ENCODE peak calls at places on chromosomes 3 and 15, in seven cellular contexts. M is stimulated activated naive B cell treated with anti-CD40 and anti-IgM and Interleukin-4, amounts not matched to agents 10 μg/mL and 1 μg/mL and 100 μg/mL, for 72 hours; S is Right ventricle myocardium superior; V is hepatocyte; U is mucosa of gallbladder; Y is AG20443; T is MV-4-11. E is an unnamed sample.

GRCh38 chr3:110881069-110881468 is 190.5 kb upstream of the NECTIN3 start:
- DNase-seq in M (no peak), S (peak), V (peak), U (peak), Y (peak), T (no peak), E (no peak)

GRCh38 chr15:101206173-101206572 is 45.7 kb downstream of the CHSY1 start:
- DNase-seq in M (no peak), S (no peak), V (no peak), U (no peak), Y (peak), T (no peak), E (no peak)

GRCh38 chr15:65309882-65310418 is 5.5 kb downstream of the RNU5B-1 start:
- DNase-seq in M (no peak), S (peak), V (no peak), U (no peak), Y (no peak), T (no peak), E (no peak)

GRCh38 chr15:79179108-79179561 is 88.6 kb upstream of the RASGRF1 start:
- DNase-seq in M (no peak), S (no peak), V (peak), U (no peak), Y (no peak), T (no peak), E (peak)

GRCh38 chr3:178289544-178290160 is 246.6 kb upstream of the KCNMB2 start:
- DNase-seq in M (no peak), S (peak), V (no peak), U (no peak), Y (peak), T (peak), E (no peak)

GRCh38 chr3:67484085-67484484 is 170.3 kb downstream of the SUCLG2 start:
- DNase-seq in M (no peak), S (no peak), V (no peak), U (no peak), Y (no peak), T (no peak), E (no peak)

GRCh38 chr3:177448987-177449975 is 252.0 kb upstream of the TBL1XR1 start:
- DNase-seq in M (peak), S (no peak), V (peak), U (peak), Y (peak), T (peak), E (no peak)

GRCh38 chr3:79085166-79085565 is 682.6 kb downstream of the ROBO1 start:
- DNase-seq in M (no peak), S (no peak), V (no peak), U (no peak), Y (peak), T (no peak), E (no peak)

E was measured in mesenteric fat pad.